ENCODE peak calls at places on chromosome 22, in nine cellular contexts. U is SK-N-SH; X is effector memory CD4-positive, alpha-beta T cell; O is AG09319; Q is brain microvascular endothelial cell; R is activated B cell treated with CpG ODN at 0.5 μM for 24 hours; L is NCI-H1105 treated with DMSO at 0.1 percent for 48 hours; A is nephron progenitor cell; M is GM04503. K is an unnamed sample.
A peak's percentile ranks its signal among the peaks of the same experiment; 100 is the strongest.

GRCh38 chr22:26065847-26066246 is 103.4 kb upstream of the SEZ6L start:
- DNase-seq in U (no peak), X (no peak), O (no peak), Q (no peak), R (no peak), L (peak; percentile 42), A (no peak), M (no peak), K (no peak)

GRCh38 chr22:46108564-46109473 is 41.5 kb upstream of the PPARA start:
- DNase-seq in U (peak; percentile 75), X (no peak), O (no peak), Q (no peak), R (no peak), L (no peak), A (peak; percentile 39), M (no peak), K (no peak)

GRCh38 chr22:42991010-42991651 is 23.8 kb downstream of the PACSIN2 start:
- DNase-seq in U (no peak), X (no peak), O (no peak), Q (peak; percentile 81), R (no peak), L (no peak), A (no peak), M (no peak), K (no peak)

GRCh38 chr22:35539487-35539886 is 1.1 kb upstream of the RASD2 start:
- DNase-seq in U (no peak), X (no peak), O (no peak), Q (no peak), R (no peak), L (no peak), A (no peak), M (no peak), K (no peak)

GRCh38 chr22:50266994-50267393 is 3.2 kb downstream of the MAPK11 start:
- DNase-seq in U (no peak), X (no peak), O (no peak), Q (no peak), R (no peak), L (no peak), A (no peak), M (no peak), K (no peak)

GRCh38 chr22:46853191-46853590 is 90.7 kb downstream of the TBC1D22A start:
- DNase-seq in U (no peak), X (no peak), O (no peak), Q (no peak), R (no peak), L (no peak), A (no peak), M (no peak), K (no peak)

GRCh38 chr22:46777609-46777970 is 15.1 kb downstream of the TBC1D22A start:
- DNase-seq in U (no peak), X (no peak), O (no peak), Q (no peak), R (peak; percentile 64), L (peak; percentile 27), A (no peak), M (no peak), K (no peak)

GRCh38 chr22:22484023-22484422 is 24.5 kb downstream of the ZNF280B start:
- DNase-seq in U (no peak), X (no peak), O (no peak), Q (no peak), R (no peak), L (no peak), A (no peak), M (no peak), K (no peak)

K was measured in activated T-helper 9 cell treated with anti-CD3 and anti-CD28 coated beads, Interleukin-2, amount 50 U/mL, for 16 hours.